ENCODE peak calls at places on chromosomes 2 and 18, in nine cellular contexts. Z, L, U, E, G, P, X, S and D are unnamed samples.

GRCh38 chr18:9366126-9366714 is 31.6 kb downstream of the TWSG1 start:
- DNase-seq in U (peak; percentile 74), S (no peak), X (no peak), L (peak; percentile 87), E (peak; percentile 16), P (no peak), Z (peak; percentile 60), G (peak; percentile 52), D (no peak)

GRCh38 chr2:234621120-234621519 is 124.2 kb upstream of the ARL4C start:
- DNase-seq in L (no peak), Z (no peak), U (no peak), E (no peak), G (no peak), X (no peak), P (no peak), S (no peak), D (no peak)

GRCh38 chr2:28664120-28664842 is 87.3 kb upstream of the PPP1CB start:
- DNase-seq in P (peak; percentile 71), G (no peak), U (peak; percentile 63), Z (peak; percentile 44), S (peak; percentile 52), L (no peak), X (no peak), E (no peak), D (no peak)

GRCh38 chr18:23752796-23753195 is 63.5 kb downstream of the LAMA3 start:
- DNase-seq in E (no peak), Z (peak; percentile 21), G (no peak), X (no peak), S (no peak), L (no peak), P (no peak), U (peak; percentile 43), D (no peak)

GRCh38 chr2:185567940-185568339 is 170.7 kb upstream of the FSIP2 start:
- DNase-seq in U (no peak), L (peak; percentile 79), G (no peak), X (no peak), Z (no peak), E (no peak), P (no peak), S (no peak), D (no peak)

GRCh38 chr2:165055081-165055879 is 100.0 kb upstream of the SLC38A11 start:
- DNase-seq in E (peak; percentile 91), G (peak; percentile 15), U (no peak), X (no peak), Z (no peak), S (no peak), L (no peak), P (no peak), D (no peak)

GRCh38 chr2:43262239-43262638 is 35.8 kb upstream of the ZFP36L2 start:
- DNase-seq in S (no peak), L (no peak), G (no peak), E (no peak), U (no peak), P (no peak), X (no peak), Z (no peak), D (no peak)

GRCh38 chr2:119517433-119517832 is 6.8 kb downstream of the SCTR start:
- DNase-seq in G (peak; percentile 8), E (peak; percentile 29), X (peak; percentile 75), P (no peak), S (peak; percentile 79), L (peak; percentile 91), U (no peak), Z (peak; percentile 74), D (no peak)

GRCh38 chr2:228548230-228548629 is 366.7 kb upstream of the SPHKAP start:
- DNase-seq in L (no peak), G (peak; percentile 33), P (no peak), Z (peak; percentile 59), X (no peak), S (no peak), U (no peak), E (no peak), D (no peak)

GRCh38 chr2:240624011-240624949 is 1.0 kb upstream of the GPR35 start:
- DNase-seq in Z (no peak), P (no peak), E (no peak), L (peak; percentile 37), U (no peak), S (no peak), G (no peak), X (no peak), D (no peak)

GRCh38 chr2:232325324-232326273 is 53.0 kb upstream of the ALPP start:
- DNase-seq in G (no peak), E (peak; percentile 46), X (peak; percentile 54), Z (peak; percentile 38), L (peak; percentile 88), P (peak; percentile 77), U (peak; percentile 45), S (peak; percentile 34), D (no peak)

GRCh38 chr2:145374165-145374564 is 854.2 kb upstream of the ZEB2 start:
- DNase-seq in X (no peak), U (no peak), S (no peak), L (no peak), P (no peak), E (no peak), Z (no peak), G (no peak), D (no peak)

GRCh38 chr2:20490300-20491181 is 43.7 kb downstream of the RHOB start:
- DNase-seq in P (peak; percentile 55), U (peak; percentile 79), Z (peak; percentile 54), S (no peak), X (peak; percentile 35), G (peak; percentile 93), L (no peak), E (peak; percentile 37), D (no peak)

GRCh38 chr18:31643003-31643402 is 41.4 kb downstream of the B4GALT6 start:
- DNase-seq in L (no peak), X (no peak), S (no peak), E (no peak), P (no peak), U (no peak), G (no peak), Z (peak; percentile 53), D (no peak)

GRCh38 chr2:17177094-17177493 is 341.1 kb downstream of the RAD51AP2 start:
- DNase-seq in E (no peak), Z (no peak), X (no peak), L (no peak), P (no peak), S (no peak), G (no peak), U (no peak), D (no peak)

GRCh38 chr2:173401716-173402326 is 47.1 kb downstream of the CDCA7 start:
- DNase-seq in E (peak; percentile 10), U (no peak), G (peak; percentile 7), Z (peak; percentile 36), S (no peak), P (no peak), X (no peak), L (peak; percentile 61), D (no peak)

DNA sequence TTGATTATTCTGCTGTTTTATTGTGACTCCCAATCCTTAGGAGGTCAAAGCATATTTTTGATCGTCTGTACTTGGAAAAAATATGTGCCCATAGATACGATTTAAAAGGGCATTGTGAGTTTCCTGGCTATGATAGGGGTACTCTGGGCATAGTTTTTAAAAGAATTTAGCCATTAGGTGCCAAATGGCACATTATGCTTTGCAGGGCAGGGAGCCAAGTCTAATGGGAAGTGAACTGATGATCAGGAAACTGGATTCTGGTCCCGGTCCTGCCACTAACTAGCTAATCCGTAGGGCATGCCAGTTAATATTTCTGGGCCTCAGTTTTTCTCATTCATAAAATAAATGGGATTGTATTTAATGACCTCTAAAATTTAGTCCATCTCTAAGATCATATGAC is 189.3 kb downstream of the LTBP1 start:
- DNase-seq in Z (peak; percentile 43), E (peak; percentile 58), U (no peak), S (no peak), G (peak; percentile 59), X (no peak), P (no peak), L (no peak), D (no peak)
- H3K4me3 ChIP-seq in Z (peak overlapping the region; percentile 95), E (peak overlapping the region; percentile 88), U (peak overlapping the region; percentile 60), S (no peak overlapping the region), G (peak overlapping the region; percentile 83), X (no peak overlapping the region), P (peak overlapping the region; percentile 26), L (no peak overlapping the region), D (no peak overlapping the region)

GRCh38 chr2:112726487-112727190 is 5.8 kb downstream of the NT5DC4 start:
- DNase-seq in L (peak; percentile 98), U (peak; percentile 89), G (peak; percentile 91), S (peak; percentile 95), Z (peak; percentile 93), P (peak; percentile 70), X (peak; percentile 92), E (peak; percentile 82), D (peak; percentile 79)
- H3K4me3 ChIP-seq in L (no peak overlapping the region), U (no peak overlapping the region), G (no peak overlapping the region), S (no peak overlapping the region), Z (no peak overlapping the region), P (no peak overlapping the region), X (no peak overlapping the region), E (no peak overlapping the region), D (no peak overlapping the region)

GRCh38 chr2:104658840-104659591 is 194.9 kb upstream of the POU3F3 start:
- DNase-seq in L (peak; percentile 79), Z (no peak), E (no peak), S (no peak), P (no peak), U (no peak), G (no peak), X (no peak), D (no peak)
- H3K4me3 ChIP-seq in L (peak overlapping the region; percentile 50), Z (no peak overlapping the region), E (peak overlapping the region; percentile 24), S (no peak overlapping the region), P (no peak overlapping the region), U (peak overlapping the region; percentile 22), G (peak overlapping the region; percentile 25), X (no peak overlapping the region), D (no peak overlapping the region)

GRCh38 chr2:88683160-88684021 is 8.1 kb upstream of the RPIA start:
- DNase-seq in U (no peak), L (no peak), E (no peak), S (peak; percentile 69), G (peak; percentile 1), P (no peak), X (no peak), Z (no peak), D (no peak)

GRCh38 chr2:88687384-88687783 is 4.1 kb upstream of the RPIA start:
- DNase-seq in G (no peak), L (no peak), X (no peak), P (no peak), U (no peak), E (no peak), Z (no peak), S (no peak), D (no peak)

GRCh38 chr2:88680916-88681315 is 10.6 kb upstream of the RPIA start:
- DNase-seq in E (no peak), Z (no peak), L (no peak), G (no peak), P (no peak), U (no peak), S (no peak), X (no peak), D (no peak)

GRCh38 chr2:88686320-88686719 is 5.2 kb upstream of the RPIA start:
- DNase-seq in P (no peak), U (no peak), X (no peak), Z (no peak), L (no peak), E (no peak), G (no peak), S (no peak), D (no peak)

DNA sequence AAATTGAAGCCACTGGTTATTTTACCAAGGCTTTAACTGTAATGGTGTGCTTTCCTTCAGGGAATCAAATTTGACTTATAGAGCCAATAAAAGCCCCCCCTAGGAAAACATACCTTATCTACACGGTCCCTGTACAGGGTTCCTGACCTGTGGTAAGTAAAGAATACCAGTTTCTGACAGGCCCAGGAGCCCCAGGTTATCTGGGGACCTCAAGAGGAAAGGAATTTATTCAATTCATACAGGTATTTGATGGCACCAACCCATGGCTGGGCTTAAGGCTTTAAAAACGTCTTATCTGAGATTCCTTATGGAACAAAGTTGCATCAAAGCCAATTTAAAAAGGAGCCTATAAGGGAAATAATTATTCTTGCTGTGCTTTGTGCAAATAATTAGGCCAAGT is 7.0 kb upstream of the RPIA start:
- DNase-seq in G (no peak), U (no peak), Z (no peak), L (no peak), X (no peak), S (peak; percentile 40), E (no peak), P (no peak), D (no peak)
- H3K4me3 ChIP-seq in G (no peak overlapping the region), U (no peak overlapping the region), Z (no peak overlapping the region), L (peak overlapping the region; percentile 55), X (no peak overlapping the region), S (no peak overlapping the region), E (no peak overlapping the region), P (no peak overlapping the region), D (no peak overlapping the region)